ENCODE peak calls at places on chromosome 4, in seven cellular contexts. H is psoas muscle, L is stomach, Z is cardiac muscle cell, U is SK-N-SH, T is GM23248, V is heart left ventricle. K is an unnamed sample. For H3K36me3, the result is how much of the 10 kb centered on the place peaks cover.

GRCh38 chr4:8079031-8079885 is 79.4 kb downstream of the ABLIM2 start:
- DNase-seq in H (peak), L (peak), Z (peak), U (peak), T (peak), V (no peak), K (no peak)

GRCh38 chr4:139950568-139950967 is 203.4 kb downstream of the MAML3 start:
- DNase-seq in H (no peak), L (no peak), Z (no peak), U (no peak), T (peak), V (no peak), K (no peak)

GRCh38 chr4:123435246-123436113 is 38.9 kb downstream of the SPRY1 start:
- DNase-seq in H (peak), L (no peak), Z (no peak), U (no peak), T (no peak), V (no peak), K (no peak)

GRCh38 chr4:55866973-55867574 is 13.6 kb downstream of the EXOC1 start:
- DNase-seq in H (no peak), L (no peak), Z (peak), U (peak), T (peak), V (no peak), K (peak)

GRCh38 chr4:183173580-183174526 is 74.8 kb downstream of the WWC2 start:
- DNase-seq in H (no peak), L (no peak), Z (no peak), U (no peak), T (peak), V (no peak), K (no peak)

GRCh38 chr4:29309050-29309449 is 1411.1 kb upstream of the PCDH7 start:
- DNase-seq in H (no peak), L (no peak), Z (no peak), U (no peak), T (peak), V (no peak), K (no peak)

GRCh38 chr4:187236491-187236890 is 512.8 kb upstream of the FAT1 start:
- DNase-seq in H (no peak), L (no peak), Z (no peak), U (no peak), T (peak), V (no peak), K (no peak)

GRCh38 chr4:152997771-152998487 is 61.8 kb downstream of the FHDC1 start:
- DNase-seq in H (no peak), L (no peak), Z (no peak), U (no peak), T (no peak), V (no peak), K (no peak)

GRCh38 chr4:154389142-154389541 is 102.5 kb downstream of the DCHS2 start:
- DNase-seq in H (no peak), L (no peak), Z (peak), U (no peak), T (no peak), V (no peak), K (no peak)

GRCh38 chr4:71456841-71457240 is 118.0 kb downstream of the SLC4A4 start:
- DNase-seq in H (no peak), L (no peak), Z (no peak), U (no peak), T (peak), V (peak), K (no peak)

GRCh38 chr4:123941306-123941705 is 544.7 kb downstream of the SPRY1 start:
- DNase-seq in H (no peak), L (no peak), Z (no peak), U (no peak), T (peak), V (no peak), K (no peak)

GRCh38 chr4:153151535-153152452 is 52.4 kb upstream of the TRIM2 start:
- DNase-seq in H (no peak), L (peak), Z (peak), U (peak), T (peak), V (peak), K (no peak)

GRCh38 chr4:138500869-138501268 is 258.7 kb upstream of the SLC7A11 start:
- DNase-seq in H (no peak), L (no peak), Z (no peak), U (no peak), T (no peak), V (no peak), K (no peak)

GRCh38 chr4:113080050-113080449 is 30.6 kb downstream of the ANK2 start:
- DNase-seq in H (no peak), L (no peak), Z (no peak), U (no peak), T (peak), V (no peak), K (no peak)

GRCh38 chr4:7295917-7296660 is 103.8 kb downstream of the SORCS2 start:
- DNase-seq in H (peak), L (no peak), Z (peak), U (peak), T (peak), V (peak), K (no peak)

GRCh38 chr4:186586190-186586589 is 30.8 kb upstream of the MTNR1A start:
- DNase-seq in H (no peak), L (no peak), Z (no peak), U (no peak), T (no peak), V (no peak), K (no peak)

GRCh38 chr4:120055167-120055566 is 11.5 kb downstream of the MAD2L1 start:
- DNase-seq in H (no peak), L (no peak), Z (no peak), U (no peak), T (no peak), V (no peak), K (no peak)

GRCh38 chr4:8643986-8644385 is 51.4 kb downstream of the CPZ start:
- DNase-seq in H (no peak), L (peak), Z (no peak), U (no peak), T (no peak), V (no peak), K (no peak)

GRCh38 chr4:78131403-78131802 is 74.3 kb downstream of the FRAS1 start:
- DNase-seq in H (no peak), L (no peak), Z (no peak), U (no peak), T (peak), V (no peak), K (no peak)

GRCh38 chr4:1238676-1239000 is 10.3 kb downstream of the CTBP1 start:
- DNase-seq in H (no peak), L (no peak), Z (no peak), U (peak), T (no peak), V (peak), K (no peak)

GRCh38 chr4:17376205-17376604 is 135.7 kb downstream of the QDPR start:
- DNase-seq in H (no peak), L (no peak), Z (no peak), U (no peak), T (peak), V (no peak), K (no peak)

GRCh38 chr4:76886848-76887441 is 11.0 kb downstream of the SOWAHB start:
- DNase-seq in H (no peak), L (no peak), Z (no peak), U (no peak), T (no peak), V (no peak), K (no peak)

GRCh38 chr4:75547647-75548387 is 8.0 kb upstream of the ODAPH start:
- DNase-seq in H (peak), L (peak), Z (peak), U (peak), T (peak), V (peak), K (no peak)

GRCh38 chr4:148430847-148431246 is 11.4 kb downstream of the NR3C2 start:
- DNase-seq in H (no peak), L (no peak), Z (no peak), U (no peak), T (no peak), V (no peak), K (no peak)

GRCh38 chr4:165331316-165331715 is 3.8 kb downstream of the MSMO1 start:
- DNase-seq in H (no peak), L (no peak), Z (no peak), U (no peak), T (peak), V (no peak), K (no peak)

GRCh38 chr4:95761441-95761840 is 78.5 kb upstream of the PDHA2 start:
- DNase-seq in H (no peak), L (no peak), Z (no peak), U (no peak), T (no peak), V (no peak), K (no peak)

GRCh38 chr4:39889226-39889625 is 88.5 kb downstream of the PDS5A start:
- DNase-seq in H (no peak), L (no peak), Z (no peak), U (no peak), T (no peak), V (no peak), K (peak)

GRCh38 chr4:99457270-99457669 is 22.1 kb upstream of the ADH7 start:
- DNase-seq in H (no peak), L (no peak), Z (peak), U (no peak), T (no peak), V (no peak), K (no peak)

GRCh38 chr4:14529653-14530052 is 472.6 kb upstream of the CPEB2 start:
- DNase-seq in H (no peak), L (no peak), Z (peak), U (no peak), T (no peak), V (no peak), K (peak)
- H3K36me3 ChIP-seq in H (under half), L (under half), Z (under half), U (under half), T (under half), V (under half), K (under half)

DNA sequence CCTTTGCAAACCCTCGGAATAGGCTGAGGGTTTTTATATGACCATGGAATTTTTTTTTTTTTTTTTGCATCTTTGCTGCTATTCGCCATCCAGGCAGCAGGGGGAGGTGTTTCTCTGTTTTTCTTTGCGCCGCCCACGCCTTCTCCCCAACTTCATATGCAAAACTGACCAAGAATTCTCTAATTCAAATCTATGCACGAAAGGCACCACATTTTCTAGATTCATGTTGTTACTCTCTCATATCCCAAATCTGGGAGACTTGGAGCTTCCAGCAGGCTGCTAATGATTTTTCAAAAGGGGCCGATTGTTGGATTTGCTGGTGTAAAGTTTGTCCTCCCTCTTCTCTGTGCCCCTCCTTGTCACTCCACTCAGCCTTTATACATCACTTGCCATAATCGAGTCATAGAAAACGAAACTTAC is 29.1 kb upstream of the BOD1L1 start:
- DNase-seq in H (peak), L (peak), Z (peak), U (peak), T (peak), V (peak), K (no peak)
- H3K4me3 ChIP-seq in H (peak), L (peak), Z (no peak), U (peak), T (peak), V (peak), K (no peak)

GRCh38 chr4:25859429-25860148 is 3.2 kb downstream of the SEL1L3 start:
- DNase-seq in H (no peak), L (no peak), Z (no peak), U (peak), T (no peak), V (no peak), K (no peak)

GRCh38 chr4:25861951-25862410 is 807 bp downstream of the SEL1L3 start:
- DNase-seq in H (no peak), L (no peak), Z (peak), U (no peak), T (peak), V (no peak), K (no peak)

GRCh38 chr4:25862411-25863346 is at the start of gene SEL1L3:
- DNase-seq in H (peak), L (peak), Z (peak), U (peak), T (peak), V (peak), K (no peak)

GRCh38 chr4:25860586-25861421 is 2.0 kb downstream of the SEL1L3 start:
- DNase-seq in H (no peak), L (peak), Z (no peak), U (no peak), T (peak), V (no peak), K (no peak)

GRCh38 chr4:25861422-25861926 is 1.3 kb downstream of the SEL1L3 start:
- DNase-seq in H (no peak), L (no peak), Z (no peak), U (no peak), T (peak), V (no peak), K (no peak)
- H3K36me3 ChIP-seq in H (under half), L (under half), Z (under half), U (under half), T (under half), V (under half), K (under half)

GRCh38 chr4:121421594-121421993 is 40.8 kb upstream of the QRFPR start:
- DNase-seq in H (no peak), L (no peak), Z (no peak), U (no peak), T (peak), V (no peak), K (peak)
- H3K4me3 ChIP-seq in H (no peak), L (no peak), Z (no peak), U (no peak), T (no peak), V (peak), K (no peak)

GRCh38 chr4:66927937-66928336 is 617.4 kb downstream of the CENPC start:
- DNase-seq in H (no peak), L (no peak), Z (peak), U (no peak), T (no peak), V (no peak), K (no peak)

GRCh38 chr4:66930216-66930615 is 615.1 kb downstream of the CENPC start:
- DNase-seq in H (no peak), L (no peak), Z (no peak), U (no peak), T (no peak), V (no peak), K (no peak)

GRCh38 chr4:66923081-66923865 is 622.0 kb downstream of the CENPC start:
- DNase-seq in H (no peak), L (no peak), Z (no peak), U (no peak), T (no peak), V (no peak), K (no peak)

GRCh38 chr4:66929748-66930147 is 615.6 kb downstream of the CENPC start:
- DNase-seq in H (no peak), L (no peak), Z (no peak), U (no peak), T (no peak), V (no peak), K (no peak)

DNA sequence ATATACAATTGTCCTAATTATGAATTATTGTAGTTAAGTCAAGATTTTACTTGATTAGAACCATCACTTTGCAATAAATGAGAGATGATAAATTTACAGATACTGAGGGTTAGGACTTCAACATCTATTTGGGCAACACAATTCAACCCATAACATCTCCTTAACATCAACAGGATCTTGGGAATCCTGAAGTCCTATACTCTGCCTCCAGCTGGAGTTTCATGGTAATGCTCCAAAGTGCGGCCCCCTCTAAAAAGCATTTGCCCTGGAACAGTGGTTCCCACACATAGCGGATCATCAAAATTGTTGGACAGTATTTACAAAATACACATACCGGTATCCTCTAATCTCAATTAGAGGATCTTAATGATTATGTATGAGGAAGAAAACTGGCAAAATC is 618.6 kb downstream of the CENPC start:
- DNase-seq in H (no peak), L (no peak), Z (no peak), U (no peak), T (no peak), V (no peak), K (no peak)
- H3K36me3 ChIP-seq in H (under half), L (under half), Z (under half), U (under half), T (under half), V (under half), K (under half)

GRCh38 chr4:53199356-53199755 is 166.5 kb downstream of the SCFD2 start:
- DNase-seq in H (no peak), L (no peak), Z (no peak), U (no peak), T (no peak), V (no peak), K (no peak)
- H3K4me3 ChIP-seq in H (no peak), L (no peak), Z (no peak), U (no peak), T (no peak), V (no peak), K (no peak)

GRCh38 chr4:10104211-10104990 is 12.2 kb downstream of the WDR1 start:
- DNase-seq in H (no peak), L (no peak), Z (no peak), U (no peak), T (peak), V (no peak), K (no peak)
- H3K36me3 ChIP-seq in H (under half), L (half or more), Z (under half), U (half or more), T (under half), V (under half), K (half or more)

GRCh38 chr4:84691170-84691691 is 108.3 kb downstream of the CDS1 start:
- DNase-seq in H (no peak), L (no peak), Z (no peak), U (no peak), T (peak), V (no peak), K (no peak)
- H3K4me3 ChIP-seq in H (no peak), L (no peak), Z (no peak), U (peak), T (peak), V (no peak), K (no peak)

GRCh38 chr4:21641696-21642095 is 306.9 kb downstream of the KCNIP4 start:
- DNase-seq in H (no peak), L (no peak), Z (no peak), U (no peak), T (no peak), V (no peak), K (no peak)

GRCh38 chr4:21638171-21638715 is 310.3 kb downstream of the KCNIP4 start:
- DNase-seq in H (no peak), L (no peak), Z (no peak), U (no peak), T (no peak), V (no peak), K (no peak)
- H3K36me3 ChIP-seq in H (under half), L (under half), Z (under half), U (under half), T (under half), V (under half), K (under half)

DNA sequence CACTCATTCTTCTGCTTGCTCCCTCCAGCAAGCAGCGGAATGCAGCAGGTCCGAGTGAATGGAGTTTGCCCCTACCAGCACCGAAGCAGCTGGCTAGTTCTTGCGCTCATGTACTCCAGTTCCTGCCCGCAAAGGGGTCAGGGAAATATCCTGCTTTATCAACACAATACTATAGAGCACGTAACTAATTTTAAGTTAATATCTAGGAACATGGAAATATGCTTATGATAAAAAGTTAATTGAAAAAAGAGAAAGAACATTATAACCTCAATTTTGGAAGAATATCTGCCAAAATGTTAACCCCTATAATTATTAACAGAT is 195.6 kb downstream of the SNCA start:
- DNase-seq in H (no peak), L (no peak), Z (no peak), U (no peak), T (no peak), V (no peak), K (no peak)
- H3K4me3 ChIP-seq in H (no peak), L (no peak), Z (no peak), U (peak), T (peak), V (peak), K (no peak)

K was measured in NT2/D1.